ENCODE peak calls at places on chromosomes 4 and X, in five cellular contexts. One of them, this sample, is unnamed.

GRCh38 chrX:85243155-85243554 is 424 bp downstream of the SATL1 start:
- DNase-seq in CD4-positive, alpha-beta memory T cell: no peak
- DNase-seq in mammary epithelial cell: no peak
- DNase-seq in tibial artery: no peak
- DNase-seq in colonic mucosa: no peak
- DNase-seq in this sample: no peak

GRCh38 chrX:31894152-31894551 is 822.3 kb upstream of the FTHL17 start:
- DNase-seq in colonic mucosa: no peak
- DNase-seq in CD4-positive, alpha-beta memory T cell: no peak
- DNase-seq in mammary epithelial cell: no peak
- DNase-seq in tibial artery: no peak
- DNase-seq in this sample: no peak

GRCh38 chr4:141016117-141016798 is 117.0 kb downstream of the RNF150 start:
- DNase-seq in colonic mucosa: no peak
- DNase-seq in CD4-positive, alpha-beta memory T cell: no peak
- DNase-seq in tibial artery: no peak
- DNase-seq in mammary epithelial cell: no peak
- DNase-seq in this sample: no peak

GRCh38 chrX:130376077-130376476 is 9.4 kb downstream of the GPR119 start:
- DNase-seq in colonic mucosa: no peak
- DNase-seq in tibial artery: no peak
- DNase-seq in CD4-positive, alpha-beta memory T cell: no peak
- DNase-seq in mammary epithelial cell: no peak
- DNase-seq in this sample: no peak

GRCh38 chr4:112521123-112522116 is 5.4 kb upstream of the NEUROG2 start:
- DNase-seq in CD4-positive, alpha-beta memory T cell: no peak
- DNase-seq in tibial artery: no peak
- DNase-seq in colonic mucosa: no peak
- DNase-seq in mammary epithelial cell: no peak
- DNase-seq in this sample: no peak

GRCh38 chr4:46123872-46124755 is at the start of gene GABRG1:
- DNase-seq in mammary epithelial cell: no peak
- DNase-seq in CD4-positive, alpha-beta memory T cell: no peak
- DNase-seq in colonic mucosa: no peak
- DNase-seq in tibial artery: no peak
- DNase-seq in this sample: no peak

GRCh38 chrX:149151805-149152757 is 353.0 kb downstream of the IDS start:
- DNase-seq in CD4-positive, alpha-beta memory T cell: no peak
- DNase-seq in colonic mucosa: no peak
- DNase-seq in mammary epithelial cell: peak; percentile 91
- DNase-seq in tibial artery: no peak
- DNase-seq in this sample: no peak

GRCh38 chr4:82733636-82734035 is 65.0 kb downstream of the SCD5 start:
- DNase-seq in tibial artery: no peak
- DNase-seq in CD4-positive, alpha-beta memory T cell: no peak
- DNase-seq in colonic mucosa: no peak
- DNase-seq in mammary epithelial cell: peak; percentile 92
- DNase-seq in this sample: no peak

GRCh38 chr4:10611673-10612072 is 72.9 kb downstream of the CLNK start:
- DNase-seq in CD4-positive, alpha-beta memory T cell: no peak
- DNase-seq in colonic mucosa: no peak
- DNase-seq in mammary epithelial cell: peak; percentile 73
- DNase-seq in tibial artery: no peak
- DNase-seq in this sample: no peak

DNA sequence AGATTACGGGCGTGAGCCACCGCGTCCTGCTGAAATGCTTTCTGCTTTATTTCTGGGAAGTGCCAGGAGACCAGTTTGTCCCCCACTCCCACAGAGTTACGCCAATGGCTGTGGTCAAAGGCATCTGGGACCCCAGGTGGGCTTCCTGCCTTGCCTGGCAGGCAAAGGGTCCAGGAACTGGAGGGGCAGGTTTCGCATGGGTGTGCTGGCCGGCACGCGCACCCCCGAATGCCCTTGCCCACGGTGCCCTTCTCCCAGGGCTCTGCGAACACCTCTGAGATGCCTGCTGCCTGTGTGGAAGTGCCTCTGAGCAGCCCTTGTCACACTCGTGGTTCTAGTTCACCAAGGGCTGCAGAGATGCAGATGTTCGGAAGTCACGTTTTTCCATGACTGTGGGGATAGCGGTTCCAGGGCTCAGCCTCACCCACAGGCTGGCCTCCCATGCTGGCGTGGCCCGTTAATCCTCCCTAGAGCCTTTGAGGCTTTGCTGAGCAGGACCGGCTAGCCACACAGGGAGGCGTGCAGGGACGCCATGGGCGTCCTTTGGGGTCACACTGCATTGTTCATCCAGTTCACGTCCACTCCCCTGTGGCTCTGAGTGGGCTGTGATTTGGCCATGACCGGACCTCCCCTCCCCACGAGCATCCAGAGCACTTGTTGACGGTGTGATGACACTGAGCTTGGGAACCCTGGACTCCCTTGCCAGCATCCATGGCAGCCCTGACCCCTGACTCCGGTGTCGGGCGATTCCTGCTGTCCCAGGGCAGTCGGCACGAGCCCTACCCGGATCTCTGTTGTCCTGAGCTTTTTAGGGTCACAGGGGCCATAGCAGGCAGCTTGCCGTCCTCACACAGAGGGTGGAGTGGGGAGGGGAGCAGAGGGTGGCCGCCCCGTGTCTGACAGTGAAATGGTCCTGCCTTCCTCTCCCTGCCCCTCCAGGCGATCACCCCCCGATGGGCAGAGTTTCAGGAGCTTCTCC is 12.7 kb upstream of the ADD1 start:
- DNase-seq in mammary epithelial cell: no peak
- DNase-seq in tibial artery: no peak
- DNase-seq in CD4-positive, alpha-beta memory T cell: no peak
- DNase-seq in colonic mucosa: no peak
- DNase-seq in this sample: peak; percentile 4
- H3K36me3 ChIP-seq in mammary epithelial cell: no peaks in the 10 kb centered on the region
- H3K36me3 ChIP-seq in tibial artery: peaks cover 44% of the 10 kb centered on the region
- H3K36me3 ChIP-seq in CD4-positive, alpha-beta memory T cell: peaks cover 23% of the 10 kb centered on the region
- H3K36me3 ChIP-seq in colonic mucosa: peaks cover 12% of the 10 kb centered on the region
- H3K36me3 ChIP-seq in this sample: peaks cover 79% of the 10 kb centered on the region

GRCh38 chr4:13617801-13618200 is 9.7 kb downstream of the BOD1L1 start:
- DNase-seq in mammary epithelial cell: no peak
- DNase-seq in tibial artery: no peak
- DNase-seq in CD4-positive, alpha-beta memory T cell: no peak
- DNase-seq in colonic mucosa: no peak
- DNase-seq in this sample: no peak
- H3K36me3 ChIP-seq in mammary epithelial cell: peaks cover 15% of the 10 kb centered on the region
- H3K36me3 ChIP-seq in tibial artery: peaks cover 57% of the 10 kb centered on the region
- H3K36me3 ChIP-seq in CD4-positive, alpha-beta memory T cell: peaks cover 47% of the 10 kb centered on the region
- H3K36me3 ChIP-seq in colonic mucosa: peaks cover 8% of the 10 kb centered on the region
- H3K36me3 ChIP-seq in this sample: peaks cover 62% of the 10 kb centered on the region

DNA sequence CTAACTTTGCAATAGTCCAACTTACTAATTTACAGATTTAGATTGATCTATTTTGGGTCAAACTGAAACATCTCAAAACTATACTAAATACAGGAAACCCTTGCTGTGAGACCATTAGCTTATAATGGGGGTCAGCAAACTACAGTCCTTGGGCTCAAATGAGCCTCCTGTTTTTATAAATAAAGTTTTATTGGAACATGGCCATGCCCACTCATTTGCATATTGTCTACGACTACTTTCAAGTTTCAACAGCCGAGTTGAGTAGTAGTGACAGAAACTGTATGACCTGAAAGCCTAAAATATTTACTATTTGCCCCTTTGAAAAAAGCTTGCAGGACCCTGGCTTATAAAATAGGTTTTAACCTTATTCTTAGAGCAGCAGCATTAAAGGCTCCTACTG is 92.4 kb downstream of the C4orf51 start:
- DNase-seq in CD4-positive, alpha-beta memory T cell: no peak
- DNase-seq in mammary epithelial cell: no peak
- DNase-seq in tibial artery: no peak
- DNase-seq in colonic mucosa: no peak
- DNase-seq in this sample: no peak
- H3K36me3 ChIP-seq in CD4-positive, alpha-beta memory T cell: peaks cover 3% of the 10 kb centered on the region
- H3K36me3 ChIP-seq in mammary epithelial cell: peaks cover 6% of the 10 kb centered on the region
- H3K36me3 ChIP-seq in tibial artery: peaks cover 25% of the 10 kb centered on the region
- H3K36me3 ChIP-seq in colonic mucosa: no peaks in the 10 kb centered on the region
- H3K36me3 ChIP-seq in this sample: peaks cover 16% of the 10 kb centered on the region

GRCh38 chr4:126251169-126251568 is 936.4 kb downstream of the FAT4 start:
- DNase-seq in mammary epithelial cell: no peak
- DNase-seq in tibial artery: no peak
- DNase-seq in CD4-positive, alpha-beta memory T cell: no peak
- DNase-seq in colonic mucosa: no peak
- DNase-seq in this sample: no peak

GRCh38 chr4:126241631-126242030 is 926.9 kb downstream of the FAT4 start:
- DNase-seq in CD4-positive, alpha-beta memory T cell: no peak
- DNase-seq in colonic mucosa: no peak
- DNase-seq in mammary epithelial cell: no peak
- DNase-seq in tibial artery: no peak
- DNase-seq in this sample: no peak

GRCh38 chr4:126250006-126250405 is 935.3 kb downstream of the FAT4 start:
- DNase-seq in tibial artery: no peak
- DNase-seq in colonic mucosa: no peak
- DNase-seq in mammary epithelial cell: no peak
- DNase-seq in CD4-positive, alpha-beta memory T cell: no peak
- DNase-seq in this sample: no peak

GRCh38 chr4:126242679-126243390 is 928.1 kb downstream of the FAT4 start:
- DNase-seq in colonic mucosa: no peak
- DNase-seq in CD4-positive, alpha-beta memory T cell: no peak
- DNase-seq in mammary epithelial cell: no peak
- DNase-seq in tibial artery: peak; percentile 34
- DNase-seq in this sample: peak; percentile 63

DNA sequence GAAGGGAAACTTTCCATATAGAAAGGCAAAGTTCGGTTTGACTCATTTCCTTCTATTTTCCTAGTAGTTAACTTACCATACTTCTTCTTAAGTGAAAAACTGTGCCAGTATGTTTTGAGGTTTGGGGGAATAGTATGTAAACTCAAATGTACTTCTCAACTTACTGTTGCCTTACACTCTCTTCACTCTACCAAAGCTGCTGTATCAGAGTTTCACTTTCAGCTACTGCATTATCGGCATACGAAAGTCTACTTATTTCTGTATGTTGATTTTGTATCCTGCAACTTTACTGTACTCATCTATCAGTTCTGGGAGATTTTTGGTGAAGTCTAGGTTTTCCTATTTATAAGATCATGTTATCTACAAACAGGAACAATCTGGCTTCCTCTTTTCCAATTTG is 932.7 kb downstream of the FAT4 start:
- DNase-seq in colonic mucosa: no peak
- DNase-seq in tibial artery: no peak
- DNase-seq in mammary epithelial cell: no peak
- DNase-seq in CD4-positive, alpha-beta memory T cell: no peak
- DNase-seq in this sample: no peak
- H3K36me3 ChIP-seq in colonic mucosa: no peaks in the 10 kb centered on the region
- H3K36me3 ChIP-seq in tibial artery: no peaks in the 10 kb centered on the region
- H3K36me3 ChIP-seq in mammary epithelial cell: no peaks in the 10 kb centered on the region
- H3K36me3 ChIP-seq in CD4-positive, alpha-beta memory T cell: no peaks in the 10 kb centered on the region
- H3K36me3 ChIP-seq in this sample: no peaks in the 10 kb centered on the region

GRCh38 chr4:139368990-139369389 is 66.7 kb upstream of the NDUFC1 start:
- DNase-seq in CD4-positive, alpha-beta memory T cell: no peak
- DNase-seq in tibial artery: no peak
- DNase-seq in mammary epithelial cell: no peak
- DNase-seq in colonic mucosa: no peak
- DNase-seq in this sample: no peak

DNA sequence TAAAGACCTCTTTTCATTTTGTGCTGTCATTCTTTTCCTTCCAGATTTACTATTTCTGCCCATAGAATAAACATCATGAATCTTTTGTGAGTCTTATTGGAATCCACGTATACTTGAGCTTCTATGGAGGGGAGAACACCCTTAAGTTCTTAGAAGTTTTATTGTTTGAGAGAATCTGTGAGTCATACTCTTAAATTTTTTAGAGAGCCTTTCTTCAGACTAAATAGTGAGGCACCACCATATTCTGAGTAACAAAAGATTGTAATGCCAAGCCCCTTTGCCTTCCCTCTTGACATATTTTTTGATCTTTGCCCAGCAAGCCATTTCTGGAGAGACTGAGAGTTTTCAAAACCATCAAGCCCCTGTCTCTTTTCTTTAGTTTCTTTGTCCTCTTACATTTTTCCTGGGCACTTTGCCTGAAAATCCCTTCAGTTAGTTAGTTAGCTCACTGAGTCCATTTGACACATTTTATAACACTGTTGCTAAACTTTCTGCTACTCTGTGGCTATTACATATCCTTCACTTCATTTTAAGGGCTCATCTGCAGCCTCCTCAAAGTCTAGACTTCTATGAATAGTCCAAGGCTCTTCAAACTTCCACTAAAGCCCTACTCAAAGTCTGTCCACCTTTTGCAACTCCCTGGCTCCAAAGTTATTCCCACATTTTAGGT is 65.3 kb upstream of the NDUFC1 start:
- DNase-seq in mammary epithelial cell: peak; percentile 6
- DNase-seq in CD4-positive, alpha-beta memory T cell: no peak
- DNase-seq in tibial artery: no peak
- DNase-seq in colonic mucosa: no peak
- DNase-seq in this sample: no peak
- H3K36me3 ChIP-seq in mammary epithelial cell: peaks cover 27% of the 10 kb centered on the region
- H3K36me3 ChIP-seq in CD4-positive, alpha-beta memory T cell: peaks cover 18% of the 10 kb centered on the region
- H3K36me3 ChIP-seq in tibial artery: peaks cover 19% of the 10 kb centered on the region
- H3K36me3 ChIP-seq in colonic mucosa: no peaks in the 10 kb centered on the region
- H3K36me3 ChIP-seq in this sample: peaks cover 62% of the 10 kb centered on the region